ENCODE peak calls at places on chromosomes 6 and 20, in seven cellular contexts. M is GM23338, O is heart right ventricle, V is IMR-90, E is HuH-7, C is left ventricle myocardium inferior, S is mesendoderm. X is an unnamed sample.

GRCh38 chr6:106089981-106090380 is 3.8 kb downstream of the PRDM1 start:
- DNase-seq in C (no peak), O (no peak), M (no peak), V (peak), S (no peak), E (no peak), X (no peak)

GRCh38 chr6:14117158-14118090 is at the start of gene CD83:
- DNase-seq in E (peak), M (peak), V (peak), O (peak), S (peak), C (peak), X (no peak)

GRCh38 chr6:106666290-106667021 is 37.1 kb downstream of the QRSL1 start:
- DNase-seq in E (no peak), M (peak), C (no peak), V (no peak), O (no peak), S (no peak), X (peak)

GRCh38 chr6:113920663-113921267 is 50.2 kb downstream of the HDAC2 start:
- DNase-seq in V (no peak), E (no peak), M (no peak), O (no peak), S (peak), C (no peak), X (no peak)

GRCh38 chr6:20658053-20658452 is 123.8 kb downstream of the CDKAL1 start:
- DNase-seq in V (no peak), E (no peak), C (no peak), M (no peak), O (no peak), S (no peak), X (no peak)

GRCh38 chr6:46104209-46104608 is 25.6 kb upstream of the ENPP4 start:
- DNase-seq in O (no peak), E (no peak), C (no peak), V (no peak), M (no peak), S (no peak), X (no peak)

GRCh38 chr20:39829713-39830112 is 859.3 kb downstream of the MAFB start:
- DNase-seq in V (no peak), C (no peak), S (no peak), O (no peak), E (no peak), M (peak), X (peak)

GRCh38 chr6:160137130-160137988 is 15.7 kb downstream of the SLC22A1 start:
- DNase-seq in C (no peak), E (no peak), V (no peak), O (no peak), S (peak), M (no peak), X (no peak)

GRCh38 chr20:25081065-25081729 is 744 bp downstream of the VSX1 start:
- DNase-seq in S (peak), M (peak), O (no peak), E (peak), C (no peak), V (no peak), X (no peak)

GRCh38 chr20:46438156-46438750 is 31.8 kb upstream of the ELMO2 start:
- DNase-seq in S (peak), C (no peak), M (peak), O (peak), E (peak), V (peak), X (no peak)

GRCh38 chr20:32522775-32523612 is 62.1 kb downstream of the NOL4L start:
- DNase-seq in M (no peak), S (no peak), O (no peak), C (no peak), E (no peak), V (peak), X (no peak)

GRCh38 chr20:38833154-38833856 is 27.8 kb downstream of the PPP1R16B start:
- DNase-seq in C (no peak), S (no peak), E (no peak), V (no peak), M (no peak), O (no peak), X (no peak)

GRCh38 chr6:4727671-4728435 is 48.4 kb upstream of the CDYL start:
- DNase-seq in E (peak), V (no peak), M (peak), S (peak), C (no peak), O (no peak), X (peak)

GRCh38 chr6:108564178-108564577 is 3.5 kb downstream of the FOXO3 start:
- DNase-seq in C (no peak), O (no peak), V (peak), E (no peak), S (no peak), M (no peak), X (peak)

GRCh38 chr20:38435555-38435939 is 419 bp upstream of the SNHG17 start:
- DNase-seq in E (no peak), S (peak), C (no peak), V (peak), M (no peak), O (no peak), X (no peak)

GRCh38 chr6:93416575-93417420 is 2.6 kb downstream of the EPHA7 start:
- DNase-seq in M (peak), S (peak), O (peak), E (no peak), V (no peak), C (peak), X (no peak)

GRCh38 chr6:130362128-130362527 is 3.7 kb upstream of the TMEM200A start:
- DNase-seq in V (no peak), O (no peak), E (no peak), M (peak), C (no peak), S (peak), X (no peak)

GRCh38 chr6:148749678-148750077 is 2.8 kb downstream of the UST start:
- DNase-seq in S (no peak), V (no peak), C (no peak), M (no peak), E (no peak), O (no peak), X (no peak)

GRCh38 chr6:159953091-159953581 is 15.7 kb upstream of the IGF2R start:
- DNase-seq in E (no peak), M (no peak), O (peak), V (peak), C (peak), S (no peak), X (no peak)

GRCh38 chr6:152651986-152652385 is 14.8 kb upstream of the SYNE1 start:
- DNase-seq in E (no peak), M (no peak), C (no peak), O (no peak), V (peak), S (no peak), X (no peak)

GRCh38 chr6:143745160-143746133 is 67.7 kb downstream of the PHACTR2 start:
- DNase-seq in O (peak), V (peak), S (peak), E (peak), M (peak), C (no peak), X (no peak)

GRCh38 chr20:57707320-57707719 is 2.5 kb downstream of the PMEPA1 start:
- DNase-seq in M (no peak), V (no peak), C (no peak), S (no peak), E (no peak), O (no peak), X (no peak)

GRCh38 chr20:50258790-50259483 is 68.3 kb downstream of the CEBPB start:
- DNase-seq in S (no peak), O (no peak), V (no peak), M (no peak), C (no peak), E (no peak), X (no peak)

GRCh38 chr6:44034391-44034861 is 92.8 kb downstream of the MRPL14 start:
- DNase-seq in E (no peak), M (no peak), C (no peak), S (no peak), O (no peak), V (no peak), X (no peak)

GRCh38 chr20:35539756-35540212 is 2.1 kb upstream of the ERGIC3 start:
- DNase-seq in E (no peak), M (peak), O (no peak), C (no peak), S (peak), V (no peak), X (peak)

GRCh38 chr6:166307981-166308768 is at the start of gene PRR18:
- DNase-seq in M (peak), V (no peak), E (peak), O (no peak), S (peak), C (no peak), X (no peak)

GRCh38 chr6:3419624-3420272 is 37.1 kb downstream of the SLC22A23 start:
- DNase-seq in E (no peak), M (no peak), V (peak), O (no peak), S (peak), C (no peak), X (no peak)

GRCh38 chr20:58199058-58199457 is 29.4 kb downstream of the ANKRD60 start:
- DNase-seq in V (no peak), O (no peak), M (no peak), C (no peak), S (no peak), E (no peak), X (no peak)

GRCh38 chr6:132512638-132513632 is at the start of gene STX7:
- DNase-seq in V (peak), O (peak), M (peak), S (peak), E (peak), C (peak), X (no peak)

GRCh38 chr6:126876446-126876845 is 242.0 kb upstream of the RSPO3 start:
- DNase-seq in O (no peak), E (no peak), C (no peak), V (no peak), S (no peak), M (no peak), X (no peak)

GRCh38 chr20:676315-676937 is 824 bp upstream of the SCRT2 start:
- DNase-seq in S (no peak), O (peak), E (no peak), V (no peak), C (no peak), M (peak), X (no peak)

GRCh38 chr6:26044140-26045045 is 42.8 kb upstream of the HFE start:
- DNase-seq in V (peak), S (no peak), E (no peak), O (no peak), M (no peak), C (peak), X (no peak)

GRCh38 chr6:170446841-170447560 is 106.1 kb downstream of the PSMB1 start:
- DNase-seq in E (no peak), S (no peak), O (peak), V (no peak), C (no peak), M (no peak), X (no peak)

GRCh38 chr6:2632368-2632767 is 118.4 kb downstream of the MYLK4 start:
- DNase-seq in O (peak), V (peak), E (no peak), S (no peak), M (no peak), C (peak), X (no peak)

X was measured in GM12864.